ENCODE peak calls at places on chromosomes 5 and 9, in six cellular contexts. I is AG04450, B is right atrium auricular region, H is kidney epithelial cell, P is tibial artery, F is heart right ventricle. N is an unnamed sample.

GRCh38 chr9:124054671-124055212 is 43.2 kb downstream of the LHX2 start:
- DNase-seq in B (no peak), I (peak), P (no peak), F (no peak), H (peak), N (no peak)

GRCh38 chr5:147092044-147092443 is 142.8 kb upstream of the STK32A start:
- DNase-seq in B (no peak), H (no peak), F (no peak), I (no peak), P (no peak), N (no peak)

GRCh38 chr9:136614967-136615623 is 47.6 kb upstream of the EGFL7 start:
- DNase-seq in F (no peak), H (no peak), P (no peak), I (no peak), B (no peak), N (no peak)

GRCh38 chr9:89473762-89474469 is 24.0 kb downstream of the SEMA4D start:
- DNase-seq in I (peak), P (no peak), F (no peak), B (no peak), H (no peak), N (no peak)

GRCh38 chr9:133729646-133730281 is 8.4 kb downstream of the SARDH start:
- DNase-seq in B (no peak), P (no peak), F (no peak), I (no peak), H (no peak), N (no peak)

GRCh38 chr9:109641079-109641659 is 138.8 kb upstream of the PALM2AKAP2 start:
- DNase-seq in H (no peak), I (no peak), F (no peak), P (no peak), B (no peak), N (no peak)

GRCh38 chr9:126327750-126328120 is 1.1 kb downstream of the MVB12B start:
- DNase-seq in F (no peak), P (no peak), B (no peak), I (no peak), H (no peak), N (no peak)

GRCh38 chr9:17135578-17135904 is 701 bp downstream of the CNTLN start:
- DNase-seq in P (no peak), F (peak), B (no peak), H (no peak), I (no peak), N (no peak)

GRCh38 chr5:142248853-142249462 is 75.9 kb downstream of the SPRY4 start:
- DNase-seq in H (no peak), F (peak), I (no peak), B (peak), P (peak), N (no peak)

GRCh38 chr5:9112520-9113291 is 433.2 kb downstream of the SEMA5A start:
- DNase-seq in B (no peak), I (no peak), H (no peak), P (no peak), F (no peak), N (no peak)

GRCh38 chr5:84430863-84431663 is 46.4 kb upstream of the EDIL3 start:
- DNase-seq in I (no peak), F (no peak), B (no peak), P (no peak), H (no peak), N (no peak)

GRCh38 chr5:124453221-124454032 is 293.0 kb downstream of the ZNF608 start:
- DNase-seq in F (no peak), I (peak), P (no peak), H (peak), B (no peak), N (no peak)

GRCh38 chr5:151303666-151304065 is at the start of gene SLC36A3:
- DNase-seq in I (no peak), B (no peak), P (no peak), H (no peak), F (no peak), N (no peak)

GRCh38 chr9:109411818-109412352 is 86.2 kb downstream of the PTPN3 start:
- DNase-seq in H (no peak), B (no peak), I (peak), P (no peak), F (no peak), N (no peak)

GRCh38 chr9:126797903-126798302 is 6.9 kb upstream of the ZBTB43 start:
- DNase-seq in I (no peak), H (no peak), B (no peak), P (no peak), F (no peak), N (no peak)

GRCh38 chr5:34658023-34658422 is 1.9 kb downstream of the RAI14 start:
- DNase-seq in P (no peak), F (no peak), H (no peak), B (no peak), I (no peak), N (no peak)

GRCh38 chr5:5665225-5666075 is 243.0 kb downstream of the ICE1 start:
- DNase-seq in B (no peak), H (peak), F (no peak), P (no peak), I (no peak), N (no peak)

GRCh38 chr9:36897476-36897875 is 136.6 kb downstream of the PAX5 start:
- DNase-seq in P (no peak), H (no peak), B (no peak), F (no peak), I (no peak), N (no peak)

GRCh38 chr5:167294861-167295685 is 996.4 kb upstream of the WWC1 start:
- DNase-seq in F (no peak), H (peak), P (no peak), B (no peak), I (peak), N (no peak)

GRCh38 chr9:131266301-131267229 is 9.7 kb downstream of the FAM78A start:
- DNase-seq in B (no peak), H (no peak), I (no peak), P (no peak), F (no peak), N (no peak)

GRCh38 chr9:136122425-136123383 is 4.0 kb upstream of the TMEM250 start:
- DNase-seq in I (no peak), F (peak), P (peak), B (peak), H (no peak), N (no peak)

GRCh38 chr5:176364765-176365662 is at the start of gene ARL10:
- DNase-seq in F (peak), I (no peak), P (peak), H (no peak), B (no peak), N (no peak)

DNA sequence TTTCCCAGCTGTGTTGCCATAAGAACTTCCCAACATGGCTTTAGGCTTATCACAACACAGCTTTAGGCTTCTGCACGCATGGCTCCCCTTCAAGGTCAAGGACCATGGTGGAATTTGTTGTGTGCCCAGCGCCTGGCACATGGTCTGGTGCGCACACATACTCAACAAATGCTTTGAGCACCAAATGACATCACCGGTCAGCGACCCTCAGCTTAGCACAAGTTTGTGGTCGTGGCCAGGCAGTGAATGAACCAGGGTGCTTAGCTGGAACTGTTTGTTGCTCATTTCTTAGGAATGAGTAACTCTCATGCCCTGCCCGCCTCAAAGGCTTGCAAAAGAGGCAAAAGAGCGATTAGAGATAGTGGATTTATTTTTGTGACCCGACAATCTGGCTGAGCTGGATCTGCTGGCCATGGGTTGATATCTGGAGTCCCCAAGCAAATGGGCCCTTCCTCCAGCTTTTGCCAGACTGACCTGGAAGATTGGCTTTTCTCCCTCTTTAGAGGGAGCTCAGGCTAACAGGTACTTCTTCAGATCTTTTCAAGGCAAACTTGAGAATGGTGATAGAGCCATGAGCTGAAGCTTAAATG is 58.9 kb downstream of the DAP start:
- DNase-seq in H (peak), F (no peak), I (peak), B (peak), P (no peak), N (no peak)
- H3K4me3 ChIP-seq in H (no peak), F (no peak), I (no peak), B (no peak), P (no peak), N (no peak)

DNA sequence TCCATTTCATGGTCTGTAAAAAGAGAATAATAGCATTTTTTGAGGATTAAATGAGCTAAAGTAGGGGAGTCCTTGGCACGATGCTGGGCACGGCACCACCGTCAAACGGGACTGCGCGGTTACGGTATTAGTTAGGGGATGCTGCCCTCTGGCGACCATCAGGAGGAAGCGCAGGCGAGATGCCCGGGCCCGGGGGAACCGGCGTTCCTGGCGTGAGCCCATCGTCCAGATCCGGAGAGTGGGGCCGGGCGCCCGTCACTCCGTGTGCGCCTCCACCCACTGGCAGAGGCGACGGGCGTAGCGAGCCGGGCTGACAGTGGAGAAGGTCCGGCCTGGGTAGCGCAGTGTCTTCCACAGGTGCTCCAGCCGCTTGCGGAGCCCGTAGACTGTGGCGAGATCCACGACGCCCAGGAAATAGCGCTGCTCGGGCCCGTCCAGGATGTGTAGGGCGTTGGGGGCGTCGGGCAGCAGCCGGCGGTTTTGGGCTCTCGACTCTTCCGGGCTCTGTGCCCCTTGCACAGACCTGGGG is 4.8 kb upstream of the ST6GALNAC4 start:
- DNase-seq in H (no peak), B (no peak), I (no peak), F (peak), P (no peak), N (no peak)
- H3K4me3 ChIP-seq in H (no peak), B (peak), I (peak), F (peak), P (peak), N (peak)

DNA sequence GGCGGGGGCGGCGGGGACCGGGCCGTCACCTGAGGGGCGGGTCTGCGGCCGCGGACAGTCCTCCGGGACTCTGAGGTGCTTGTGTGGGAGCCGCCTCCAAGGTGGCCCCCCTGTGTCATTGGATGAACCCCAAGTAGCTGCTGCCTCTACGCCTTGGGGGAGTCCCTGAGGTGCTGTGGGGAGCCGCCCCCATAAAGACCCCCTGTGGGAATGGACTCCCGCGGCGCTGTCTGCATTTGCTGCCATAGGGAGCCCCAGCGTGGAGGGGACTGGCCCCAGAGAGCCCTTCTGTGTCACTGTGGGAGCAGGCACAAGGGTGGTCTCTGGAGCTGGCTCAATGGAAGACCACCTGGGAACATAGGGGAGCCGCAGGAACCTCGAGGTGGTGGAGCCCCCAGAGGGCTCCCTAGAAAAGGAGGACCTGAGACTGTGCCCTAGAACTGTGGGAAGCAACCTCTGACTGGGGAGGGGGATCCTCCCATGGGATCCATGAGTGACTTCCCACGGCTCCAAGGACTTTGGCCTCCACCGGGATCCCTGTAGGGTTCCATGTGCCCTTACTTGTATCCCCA is 412 bp downstream of the PHF24 start:
- DNase-seq in I (no peak), F (no peak), H (no peak), P (no peak), B (no peak), N (no peak)
- H3K4me3 ChIP-seq in I (peak), F (peak), H (peak), P (peak), B (peak), N (peak)

GRCh38 chr5:163565931-163566608 is 60.7 kb downstream of the MAT2B start:
- DNase-seq in I (no peak), F (no peak), B (no peak), H (no peak), P (no peak), N (no peak)
- H3K4me3 ChIP-seq in I (peak), F (peak), B (peak), H (peak), P (peak), N (peak)

GRCh38 chr5:135034186-135034962 is at the start of gene PITX1:
- DNase-seq in I (peak), H (no peak), B (no peak), F (no peak), P (peak), N (no peak)
- H3K4me3 ChIP-seq in I (peak), H (no peak), B (peak), F (peak), P (peak), N (peak)

N was measured in vagina.